ENCODE peak calls at places on chromosome 19, in nine cellular contexts. U, G, V, H, E, Z, R, P and D are unnamed samples. For H3K4me1, the result is how much of the 10 kb centered on the place peaks cover.

GRCh38 chr19:11639602-11640471 is 42.6 kb downstream of the ZNF627 start:
- DNase-seq in R (peak), E (peak), Z (peak), V (peak), G (peak), U (peak), H (peak), P (peak), D (peak)

GRCh38 chr19:55640043-55640576 is 692 bp upstream of the ZNF580 start:
- DNase-seq in R (peak), V (peak), G (peak), H (no peak), U (peak), Z (peak), E (peak), P (peak), D (peak)

GRCh38 chr19:14495678-14496028 is 274 bp downstream of the GIPC1 start:
- DNase-seq in G (no peak), E (peak), R (no peak), H (no peak), P (no peak), U (no peak), V (no peak), Z (no peak), D (no peak)

GRCh38 chr19:5356428-5356827 is 15.8 kb upstream of the PTPRS start:
- DNase-seq in H (no peak), V (no peak), Z (no peak), G (no peak), U (no peak), E (no peak), P (no peak), R (peak), D (no peak)

GRCh38 chr19:4399871-4400768 is at the start of gene SH3GL1:
- DNase-seq in E (peak), U (peak), Z (peak), G (peak), P (peak), R (peak), H (peak), V (peak), D (peak)

GRCh38 chr19:33403221-33403972 is 29.9 kb downstream of the CEBPG start:
- DNase-seq in P (no peak), Z (no peak), R (no peak), V (no peak), H (no peak), U (no peak), E (no peak), G (peak), D (no peak)

GRCh38 chr19:57934820-57935665 is at the start of gene ZNF418:
- DNase-seq in G (peak), H (peak), E (peak), Z (peak), R (peak), U (peak), V (peak), P (peak), D (peak)

GRCh38 chr19:7618366-7618765 is 11.0 kb downstream of the XAB2 start:
- DNase-seq in E (peak), U (no peak), R (no peak), G (no peak), Z (no peak), H (no peak), V (peak), P (no peak), D (no peak)

GRCh38 chr19:2249010-2249866 is at the start of gene AMH:
- DNase-seq in E (no peak), H (no peak), R (no peak), Z (no peak), U (peak), P (no peak), G (peak), V (peak), D (no peak)

GRCh38 chr19:42477117-42477516 is 34.4 kb upstream of the CXCL17 start:
- DNase-seq in P (no peak), E (no peak), H (no peak), U (peak), V (no peak), G (no peak), Z (no peak), R (no peak), D (no peak)

GRCh38 chr19:34253711-34254551 is 423 bp upstream of the GARRE1 start:
- DNase-seq in Z (peak), P (peak), E (peak), H (no peak), R (no peak), V (peak), U (peak), G (peak), D (no peak)

GRCh38 chr19:54928299-54928698 is 19.0 kb downstream of the NLRP7 start:
- DNase-seq in H (no peak), P (no peak), R (peak), E (no peak), Z (no peak), G (no peak), V (no peak), U (no peak), D (no peak)

DNA sequence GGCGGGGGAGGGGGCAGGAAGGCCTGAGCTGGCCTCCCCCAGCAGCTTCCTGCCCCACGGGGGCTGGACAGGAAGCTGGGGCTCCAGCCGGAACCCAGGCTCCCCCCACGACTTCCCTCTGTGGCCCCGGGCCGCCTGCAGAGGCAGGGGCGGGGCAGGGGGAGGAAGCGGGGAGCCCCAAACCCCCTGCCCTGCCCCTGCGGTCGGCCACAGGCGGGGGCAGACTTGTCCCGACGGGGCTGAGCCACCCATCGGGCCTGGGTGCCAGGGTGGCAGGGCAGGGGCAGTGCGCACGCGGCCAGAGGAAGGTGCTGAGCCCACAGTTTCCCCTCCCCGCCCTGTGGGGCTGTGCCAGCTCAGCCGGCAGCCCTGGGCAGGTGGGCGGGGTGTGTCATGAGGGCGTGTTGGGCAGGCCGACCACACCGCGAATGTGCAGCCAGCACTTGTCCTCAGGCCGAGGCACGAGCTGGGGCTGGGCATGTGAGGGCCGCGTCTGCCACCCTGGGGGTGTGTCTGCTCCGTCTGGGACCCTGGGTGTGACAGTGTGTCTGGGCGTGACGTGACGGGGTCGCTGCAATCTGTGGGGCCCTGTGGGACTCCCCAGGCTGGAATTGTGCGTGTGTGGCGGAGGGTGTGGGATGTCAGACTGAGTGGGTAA is 17.7 kb downstream of the CCDC97 start:
- DNase-seq in U (peak), R (no peak), G (peak), V (peak), P (peak), H (no peak), Z (peak), E (peak), D (peak)
- H3K4me1 ChIP-seq in U (under half), R (under half), G (half or more), V (half or more), P (half or more), H (half or more), Z (half or more), E (under half), D (half or more)

DNA sequence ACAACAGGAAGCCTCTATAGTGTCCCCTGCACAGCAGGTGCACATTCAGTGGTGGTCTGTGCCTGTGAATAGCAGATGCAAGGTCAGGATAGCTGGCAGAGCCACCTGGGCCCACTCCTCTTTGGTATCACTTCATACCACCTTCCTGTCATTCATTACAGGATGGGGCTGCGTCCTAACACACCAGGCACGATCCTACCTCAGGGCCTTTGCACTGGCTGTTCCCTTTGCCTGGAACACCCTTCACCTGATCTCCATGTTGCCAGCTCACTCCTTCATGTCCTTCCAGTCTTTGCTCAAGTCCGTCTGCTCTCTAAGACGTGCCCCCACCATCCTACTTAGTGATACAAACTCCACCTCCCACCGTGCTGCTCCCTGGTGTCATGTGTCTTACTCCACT is 4.6 kb upstream of the LPAR2 start:
- DNase-seq in U (no peak), G (no peak), R (no peak), Z (no peak), H (no peak), V (no peak), E (no peak), P (no peak), D (no peak)
- H3K4me3 ChIP-seq in U (no peak), G (no peak), R (no peak), Z (no peak), H (no peak), V (no peak), E (no peak), P (no peak), D (no peak)

GRCh38 chr19:49327878-49328544 is 3.0 kb upstream of the SLC6A16 start:
- DNase-seq in Z (peak), V (peak), H (peak), U (peak), R (peak), P (peak), E (peak), G (no peak), D (no peak)
- H3K4me1 ChIP-seq in Z (under half), V (under half), H (under half), U (under half), R (under half), P (under half), E (under half), G (under half), D (under half)

DNA sequence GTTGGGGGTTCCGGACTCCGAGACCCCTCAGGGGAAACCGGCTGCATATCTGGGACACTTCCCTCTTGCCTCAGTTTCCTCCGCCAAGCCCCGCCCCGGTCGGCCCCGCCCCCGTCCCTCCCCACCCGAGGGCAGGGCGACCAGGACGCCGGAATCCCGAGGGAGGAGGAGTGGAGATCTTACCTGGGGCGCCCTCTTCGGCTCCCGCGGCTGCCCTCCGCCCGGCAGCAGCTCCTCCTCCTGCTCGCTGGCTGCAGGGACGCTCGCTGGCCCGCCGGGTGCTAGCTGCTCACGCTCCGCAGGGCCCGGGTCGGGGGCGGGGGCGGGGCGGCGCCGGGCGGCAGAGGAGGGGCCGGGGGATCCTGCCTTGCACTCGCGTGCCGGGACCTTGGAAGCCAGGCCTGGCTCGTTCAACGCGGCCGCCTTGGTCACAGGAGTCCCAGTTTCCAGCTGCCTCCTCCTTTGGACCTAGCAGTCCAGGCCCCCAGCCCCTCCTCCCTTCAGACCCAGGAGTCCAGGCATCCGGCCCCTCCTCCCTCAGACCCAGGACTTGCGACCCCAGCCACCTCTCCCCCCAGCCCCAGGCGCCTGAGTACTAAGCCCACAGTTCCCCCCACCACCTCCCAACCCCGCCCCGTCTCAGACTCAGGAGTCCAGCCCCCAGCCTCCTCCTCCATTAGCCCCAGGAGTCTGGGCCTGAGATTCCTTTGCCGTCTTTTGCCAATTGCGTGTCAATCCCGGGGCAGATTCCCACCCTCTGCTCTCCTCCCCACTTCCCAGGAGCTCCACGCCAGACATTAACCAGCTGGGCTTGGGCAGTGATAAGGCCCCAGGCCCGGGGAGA is at the start of gene NTF4:
- DNase-seq in H (peak), U (peak), P (no peak), Z (no peak), V (no peak), R (peak), G (peak), E (peak), D (no peak)
- H3K4me3 ChIP-seq in H (peak), U (peak), P (no peak), Z (no peak), V (no peak), R (peak), G (peak), E (peak), D (no peak)

DNA sequence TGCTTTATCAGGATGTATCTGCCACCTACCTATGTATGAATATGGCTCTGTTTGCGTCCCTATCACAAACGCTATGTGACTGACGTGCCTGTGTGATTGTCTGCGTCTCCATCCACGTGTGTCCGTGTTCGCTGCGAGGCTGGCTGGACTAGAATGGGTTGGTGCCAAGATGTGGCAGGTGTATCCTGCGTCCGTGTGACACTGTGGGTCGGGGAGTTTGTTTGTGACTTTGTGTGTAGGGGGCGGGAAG is 6.7 kb upstream of the HOOK2 start:
- DNase-seq in P (no peak), V (peak), R (no peak), G (no peak), E (no peak), U (peak), H (no peak), Z (no peak), D (no peak)
- H3K4me1 ChIP-seq in P (half or more), V (half or more), R (under half), G (half or more), E (under half), U (under half), H (half or more), Z (half or more), D (half or more)

GRCh38 chr19:16445238-16446107 is 26.3 kb downstream of the EPS15L1 start:
- DNase-seq in V (no peak), R (no peak), Z (no peak), U (no peak), E (no peak), H (no peak), G (no peak), P (no peak), D (no peak)

GRCh38 chr19:16442386-16443276 is 29.1 kb downstream of the EPS15L1 start:
- DNase-seq in Z (no peak), R (no peak), V (peak), E (peak), G (no peak), P (no peak), U (no peak), H (no peak), D (no peak)

GRCh38 chr19:16444273-16444597 is 27.5 kb downstream of the EPS15L1 start:
- DNase-seq in R (no peak), P (no peak), G (no peak), E (no peak), Z (no peak), H (no peak), U (no peak), V (no peak), D (no peak)

GRCh38 chr19:16446108-16447014 is 25.4 kb downstream of the EPS15L1 start:
- DNase-seq in P (no peak), H (no peak), G (no peak), U (no peak), R (no peak), V (no peak), Z (no peak), E (no peak), D (no peak)

GRCh38 chr19:16441661-16442071 is 30.1 kb downstream of the EPS15L1 start:
- DNase-seq in H (peak), E (peak), R (peak), V (no peak), U (peak), Z (no peak), G (no peak), P (no peak), D (no peak)
- H3K4me3 ChIP-seq in H (no peak), E (no peak), R (no peak), V (no peak), U (no peak), Z (no peak), G (no peak), P (no peak), D (no peak)

GRCh38 chr19:12792853-12793289 is 1.6 kb downstream of the JUNB start:
- DNase-seq in G (peak), P (no peak), E (no peak), V (no peak), Z (no peak), R (no peak), H (no peak), U (no peak), D (peak)
- H3K4me1 ChIP-seq in G (half or more), P (half or more), E (under half), V (under half), Z (under half), R (under half), H (under half), U (under half), D (half or more)

GRCh38 chr19:48616041-48616436 is 1.2 kb upstream of the FAM83E start:
- DNase-seq in U (no peak), Z (no peak), P (no peak), G (peak), V (no peak), E (peak), R (no peak), H (no peak), D (no peak)

GRCh38 chr19:48618278-48618915 is 581 bp downstream of the RPL18 start:
- DNase-seq in R (no peak), V (peak), Z (no peak), H (no peak), P (no peak), U (no peak), G (no peak), E (peak), D (no peak)

GRCh38 chr19:48618916-48619691 is at the start of the genes RPL18 and SPHK2:
- DNase-seq in R (peak), P (peak), V (peak), G (peak), H (peak), E (peak), Z (peak), U (peak), D (peak)

GRCh38 chr19:48616491-48617056 is 1.7 kb upstream of the FAM83E start:
- DNase-seq in E (peak), G (no peak), P (no peak), V (peak), R (no peak), H (no peak), Z (no peak), U (peak), D (no peak)

DNA sequence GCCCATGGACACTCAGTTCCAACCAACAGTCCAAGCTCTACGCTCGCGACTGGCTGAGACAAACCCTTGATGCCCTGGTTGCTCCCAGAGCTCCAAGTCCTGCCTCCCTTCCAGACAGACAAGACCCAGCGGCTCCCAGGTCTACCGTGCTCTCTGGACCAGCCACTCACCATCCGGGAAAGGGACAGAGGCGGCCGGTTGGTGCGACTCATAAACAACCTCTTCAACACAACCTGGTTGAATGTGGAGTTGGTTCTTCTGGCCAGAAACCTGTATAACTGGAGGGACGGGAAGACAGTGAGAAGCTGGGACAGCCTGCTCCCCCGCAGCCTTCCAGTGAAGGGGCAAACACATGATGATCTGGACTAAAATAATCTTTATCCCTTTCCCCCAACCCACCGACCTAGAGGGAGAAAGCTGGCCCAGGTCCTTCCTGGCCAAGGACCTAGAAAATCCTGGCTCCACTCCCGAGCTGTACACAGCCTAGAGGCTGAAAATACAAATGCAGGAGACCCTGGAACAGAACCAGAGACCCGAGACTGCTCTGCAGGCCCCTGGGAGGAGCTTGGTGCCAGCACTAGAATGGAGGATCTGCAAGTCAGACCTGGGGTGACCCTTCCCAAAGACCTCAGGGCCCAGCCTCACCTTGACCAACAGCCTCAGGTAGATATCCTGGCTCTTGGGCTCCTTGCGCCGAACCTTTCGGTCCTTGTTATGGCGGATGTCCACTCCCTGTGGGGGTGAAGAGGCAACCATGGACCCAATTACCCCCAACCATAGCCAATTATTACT is 1.6 kb downstream of the RPL18 start:
- DNase-seq in P (no peak), V (peak), G (no peak), R (no peak), E (peak), U (peak), H (no peak), Z (no peak), D (no peak)
- H3K4me3 ChIP-seq in P (peak), V (no peak), G (peak), R (peak), E (peak), U (peak), H (peak), Z (peak), D (peak)